ENCODE peak calls at places on chromosomes 11 and 22, in five cellular contexts. One of them, this sample, is unnamed.

GRCh38 chr11:87743002-87743401 is 432.2 kb downstream of the RAB38 start:
- DNase-seq in H1: no peak
- DNase-seq in GM12878: no peak
- DNase-seq in HepG2: no peak
- DNase-seq in NT2/D1: no peak
- DNase-seq in this sample: no peak

GRCh38 chr11:77299528-77299993 is 1.9 kb downstream of the GDPD4 start:
- DNase-seq in NT2/D1: no peak
- DNase-seq in H1: no peak
- DNase-seq in GM12878: no peak
- DNase-seq in HepG2: peak; percentile 84
- DNase-seq in this sample: no peak

GRCh38 chr22:44345872-44346271 is 33.1 kb upstream of the SHISAL1 start:
- DNase-seq in NT2/D1: no peak
- DNase-seq in HepG2: no peak
- DNase-seq in GM12878: no peak
- DNase-seq in H1: no peak
- DNase-seq in this sample: no peak

GRCh38 chr22:26725012-26725676 is 67.8 kb downstream of the MIAT start:
- DNase-seq in NT2/D1: no peak
- DNase-seq in GM12878: no peak
- DNase-seq in H1: no peak
- DNase-seq in HepG2: no peak
- DNase-seq in this sample: no peak

GRCh38 chr22:39279170-39279850 is 34.5 kb upstream of the PDGFB start:
- DNase-seq in H1: no peak
- DNase-seq in GM12878: no peak
- DNase-seq in HepG2: no peak
- DNase-seq in NT2/D1: peak; percentile 48
- DNase-seq in this sample: no peak

GRCh38 chr11:95924414-95924760 is 480 bp upstream of the MTMR2 start:
- DNase-seq in GM12878: no peak
- DNase-seq in H1: no peak
- DNase-seq in HepG2: peak; percentile 18
- DNase-seq in NT2/D1: peak; percentile 13
- DNase-seq in this sample: no peak

GRCh38 chr22:20010307-20011122 is 6.1 kb downstream of the ARVCF start:
- DNase-seq in NT2/D1: no peak
- DNase-seq in H1: no peak
- DNase-seq in GM12878: no peak
- DNase-seq in HepG2: peak; percentile 79
- DNase-seq in this sample: no peak

GRCh38 chr11:33317662-33318061 is 60.5 kb downstream of the HIPK3 start:
- DNase-seq in H1: no peak
- DNase-seq in GM12878: no peak
- DNase-seq in HepG2: no peak
- DNase-seq in NT2/D1: no peak
- DNase-seq in this sample: no peak

GRCh38 chr11:112776834-112777793 is 184.1 kb upstream of the NCAM1 start:
- DNase-seq in HepG2: no peak
- DNase-seq in NT2/D1: no peak
- DNase-seq in GM12878: no peak
- DNase-seq in H1: no peak
- DNase-seq in this sample: no peak

GRCh38 chr22:36913431-36914382 is at the start of gene CSF2RB:
- DNase-seq in HepG2: no peak
- DNase-seq in NT2/D1: no peak
- DNase-seq in H1: no peak
- DNase-seq in GM12878: no peak
- DNase-seq in this sample: no peak

GRCh38 chr11:106152824-106153223 is 75.4 kb downstream of the AASDHPPT start:
- DNase-seq in H1: no peak
- DNase-seq in NT2/D1: no peak
- DNase-seq in HepG2: no peak
- DNase-seq in GM12878: no peak
- DNase-seq in this sample: no peak

GRCh38 chr22:47396105-47396504 is 633.7 kb downstream of the TBC1D22A start:
- DNase-seq in NT2/D1: no peak
- DNase-seq in H1: no peak
- DNase-seq in HepG2: no peak
- DNase-seq in GM12878: no peak
- DNase-seq in this sample: no peak

GRCh38 chr22:17483670-17484372 is 79.5 kb upstream of the SLC25A18 start:
- DNase-seq in GM12878: no peak
- DNase-seq in H1: no peak
- DNase-seq in HepG2: no peak
- DNase-seq in NT2/D1: no peak
- DNase-seq in this sample: no peak

GRCh38 chr11:118343981-118344521 is at the start of gene CD3G:
- DNase-seq in NT2/D1: no peak
- DNase-seq in H1: no peak
- DNase-seq in HepG2: no peak
- DNase-seq in GM12878: no peak
- DNase-seq in this sample: no peak

GRCh38 chr11:11988099-11988651 is 20.3 kb downstream of the DKK3 start:
- DNase-seq in GM12878: no peak
- DNase-seq in HepG2: no peak
- DNase-seq in NT2/D1: no peak
- DNase-seq in H1: no peak
- DNase-seq in this sample: no peak

GRCh38 chr11:131579932-131580387 is 209.5 kb downstream of the NTM start:
- DNase-seq in NT2/D1: peak; percentile 36
- DNase-seq in H1: no peak
- DNase-seq in GM12878: no peak
- DNase-seq in HepG2: peak; percentile 7
- DNase-seq in this sample: peak; percentile 61

GRCh38 chr22:28207281-28208030 is 288.4 kb upstream of the PITPNB start:
- DNase-seq in H1: no peak
- DNase-seq in HepG2: no peak
- DNase-seq in GM12878: no peak
- DNase-seq in NT2/D1: no peak
- DNase-seq in this sample: no peak

GRCh38 chr11:61683961-61684869 is 4.0 kb downstream of the DAGLA start:
- DNase-seq in NT2/D1: no peak
- DNase-seq in HepG2: no peak
- DNase-seq in H1: no peak
- DNase-seq in GM12878: no peak
- DNase-seq in this sample: no peak

GRCh38 chr11:109865558-109866186 is 227.5 kb upstream of the ZC3H12C start:
- DNase-seq in GM12878: no peak
- DNase-seq in NT2/D1: no peak
- DNase-seq in H1: no peak
- DNase-seq in HepG2: no peak
- DNase-seq in this sample: no peak

GRCh38 chr11:126332221-126332711 is 23.2 kb upstream of the ST3GAL4 start:
- DNase-seq in GM12878: no peak
- DNase-seq in HepG2: no peak
- DNase-seq in H1: no peak
- DNase-seq in NT2/D1: no peak
- DNase-seq in this sample: no peak

GRCh38 chr22:42190274-42190673 is 59.7 kb upstream of the CYP2D6 start:
- DNase-seq in NT2/D1: no peak
- DNase-seq in GM12878: no peak
- DNase-seq in HepG2: peak; percentile 70
- DNase-seq in H1: no peak
- DNase-seq in this sample: no peak

GRCh38 chr11:65448074-65448417 is 25.4 kb downstream of the NEAT1 start:
- DNase-seq in HepG2: no peak
- DNase-seq in GM12878: no peak
- DNase-seq in NT2/D1: no peak
- DNase-seq in H1: no peak
- DNase-seq in this sample: no peak

GRCh38 chr22:45889093-45889538 is 87.8 kb downstream of the WNT7B start:
- DNase-seq in H1: no peak
- DNase-seq in NT2/D1: no peak
- DNase-seq in GM12878: no peak
- DNase-seq in HepG2: no peak
- DNase-seq in this sample: no peak

GRCh38 chr22:29382575-29383328 is 5.6 kb downstream of the AP1B1 start:
- DNase-seq in HepG2: no peak
- DNase-seq in NT2/D1: no peak
- DNase-seq in H1: no peak
- DNase-seq in GM12878: no peak
- DNase-seq in this sample: no peak

GRCh38 chr22:28408702-28409101 is 270.9 kb downstream of the TTC28 start:
- DNase-seq in GM12878: no peak
- DNase-seq in H1: no peak
- DNase-seq in NT2/D1: no peak
- DNase-seq in HepG2: no peak
- DNase-seq in this sample: no peak

GRCh38 chr11:67996622-67997459 is 7.1 kb downstream of the UNC93B1 start:
- DNase-seq in H1: peak; percentile 85
- DNase-seq in GM12878: no peak
- DNase-seq in HepG2: no peak
- DNase-seq in NT2/D1: peak; percentile 71
- DNase-seq in this sample: peak; percentile 93

GRCh38 chr11:116871248-116871647 is 33.8 kb upstream of the APOA1 start:
- DNase-seq in NT2/D1: no peak
- DNase-seq in GM12878: no peak
- DNase-seq in H1: no peak
- DNase-seq in HepG2: no peak
- DNase-seq in this sample: no peak

GRCh38 chr22:43317252-43317651 is 25.9 kb downstream of the SCUBE1 start:
- DNase-seq in H1: no peak
- DNase-seq in GM12878: no peak
- DNase-seq in NT2/D1: no peak
- DNase-seq in HepG2: no peak
- DNase-seq in this sample: no peak

GRCh38 chr22:43315687-43316217 is 27.4 kb downstream of the SCUBE1 start:
- DNase-seq in NT2/D1: no peak
- DNase-seq in H1: no peak
- DNase-seq in GM12878: no peak
- DNase-seq in HepG2: no peak
- DNase-seq in this sample: no peak

GRCh38 chr22:43314611-43315010 is 28.6 kb downstream of the SCUBE1 start:
- DNase-seq in HepG2: no peak
- DNase-seq in GM12878: no peak
- DNase-seq in H1: no peak
- DNase-seq in NT2/D1: no peak
- DNase-seq in this sample: no peak

GRCh38 chr22:43320943-43321900 is 21.9 kb downstream of the SCUBE1 start:
- DNase-seq in H1: no peak
- DNase-seq in NT2/D1: no peak
- DNase-seq in HepG2: no peak
- DNase-seq in GM12878: no peak
- DNase-seq in this sample: no peak

DNA sequence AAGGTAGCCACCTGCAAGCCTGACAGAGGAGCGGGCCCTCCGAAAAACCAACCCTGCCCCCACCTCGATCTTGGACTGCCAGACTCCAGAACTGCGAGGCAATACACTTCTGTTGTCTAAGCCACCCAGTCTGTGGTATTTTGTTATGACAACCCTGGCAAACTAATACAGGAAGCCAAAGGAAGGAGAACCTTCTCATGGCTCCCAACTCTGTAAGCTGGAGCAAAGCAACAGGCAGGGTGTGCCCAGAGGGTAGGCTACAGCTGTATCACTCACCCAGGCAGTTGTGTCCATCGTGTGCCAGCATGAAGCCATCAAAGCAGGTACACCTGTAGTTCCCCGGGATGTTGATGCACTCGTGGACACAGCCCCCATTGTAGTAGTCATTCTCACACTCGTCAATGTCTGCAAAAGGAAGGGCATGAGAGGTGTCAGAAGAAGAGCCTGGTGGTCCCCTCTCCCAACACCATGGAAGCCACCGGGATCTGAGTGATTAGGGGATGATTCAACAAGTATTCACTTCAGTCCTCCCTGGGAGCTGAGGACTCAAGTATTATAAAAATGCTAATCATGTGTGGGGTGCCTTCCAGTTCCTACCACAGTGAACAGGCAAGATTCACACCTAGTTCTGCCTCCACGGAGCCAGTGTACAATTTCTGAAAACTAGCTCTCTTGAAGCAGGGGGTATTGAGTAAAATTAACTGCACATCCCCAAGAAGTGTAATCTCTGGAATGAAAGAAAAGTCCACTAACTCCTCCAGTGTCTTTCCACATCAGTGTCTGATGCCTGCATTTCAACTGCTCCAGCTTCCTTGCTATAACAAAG is 23.3 kb downstream of the SCUBE1 start:
- DNase-seq in NT2/D1: no peak
- DNase-seq in GM12878: no peak
- DNase-seq in HepG2: no peak
- DNase-seq in H1: no peak
- DNase-seq in this sample: no peak
- TF ChIP-seq SUZ12 in NT2/D1: no peak
- TF ChIP-seq SUZ12 in GM12878: no peak
- TF ChIP-seq SUZ12 in HepG2: no peak
- TF ChIP-seq SUZ12 in H1: no peak
- TF ChIP-seq SUZ12 in this sample: no peak

GRCh38 chr11:27158763-27159679 is 118.4 kb downstream of the BBOX1 start:
- DNase-seq in HepG2: peak; percentile 69
- DNase-seq in GM12878: no peak
- DNase-seq in NT2/D1: peak; percentile 46
- DNase-seq in H1: peak; percentile 33
- DNase-seq in this sample: peak; percentile 77

GRCh38 chr11:27162237-27162636 is 121.6 kb downstream of the BBOX1 start:
- DNase-seq in HepG2: no peak
- DNase-seq in NT2/D1: no peak
- DNase-seq in H1: no peak
- DNase-seq in GM12878: no peak
- DNase-seq in this sample: no peak

GRCh38 chr11:27166130-27166529 is 125.5 kb downstream of the BBOX1 start:
- DNase-seq in NT2/D1: no peak
- DNase-seq in HepG2: no peak
- DNase-seq in H1: no peak
- DNase-seq in GM12878: no peak
- DNase-seq in this sample: no peak

DNA sequence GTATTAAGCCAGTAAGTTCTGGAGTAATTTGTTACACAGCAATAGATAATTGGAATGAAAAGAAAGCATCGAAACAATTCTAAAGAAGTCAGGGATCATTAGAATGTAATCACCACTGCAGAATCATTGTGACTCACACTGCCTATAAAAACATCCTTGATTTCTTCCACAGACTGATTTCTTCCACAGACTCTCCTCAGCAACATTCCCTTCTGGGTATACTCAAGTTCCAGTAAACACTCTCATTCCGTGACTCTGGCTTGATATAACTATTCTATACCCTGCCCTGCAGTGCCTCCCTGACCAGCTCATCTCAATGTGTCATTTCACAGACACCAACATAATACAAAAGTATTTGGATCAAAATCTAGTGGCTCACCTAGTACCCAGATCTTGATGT is 120.5 kb downstream of the BBOX1 start:
- DNase-seq in HepG2: no peak
- DNase-seq in NT2/D1: no peak
- DNase-seq in H1: no peak
- DNase-seq in GM12878: no peak
- DNase-seq in this sample: no peak
- TF ChIP-seq SUZ12 in HepG2: no peak
- TF ChIP-seq SUZ12 in NT2/D1: no peak
- TF ChIP-seq SUZ12 in H1: no peak
- TF ChIP-seq SUZ12 in GM12878: no peak
- TF ChIP-seq SUZ12 in this sample: no peak

GRCh38 chr11:60378359-60378758 is at the start of gene MS4A7:
- DNase-seq in GM12878: peak; percentile 93
- DNase-seq in NT2/D1: no peak
- DNase-seq in HepG2: no peak
- DNase-seq in H1: no peak
- DNase-seq in this sample: no peak
- TF ChIP-seq SUZ12 in GM12878: no peak
- TF ChIP-seq SUZ12 in NT2/D1: no peak
- TF ChIP-seq SUZ12 in HepG2: no peak
- TF ChIP-seq SUZ12 in H1: no peak
- TF ChIP-seq SUZ12 in this sample: no peak

GRCh38 chr11:31499576-31500178 is 9.7 kb downstream of the IMMP1L start:
- DNase-seq in H1: no peak
- DNase-seq in HepG2: no peak
- DNase-seq in GM12878: no peak
- DNase-seq in NT2/D1: no peak
- DNase-seq in this sample: no peak
- TF ChIP-seq SUZ12 in H1: no peak
- TF ChIP-seq SUZ12 in HepG2: no peak
- TF ChIP-seq SUZ12 in GM12878: no peak
- TF ChIP-seq SUZ12 in NT2/D1: no peak
- TF ChIP-seq SUZ12 in this sample: no peak

This sample was measured in HEK293T.